ENCODE peak calls at places on chromosomes 6 and 20, in eight cellular contexts. I is mucosa of descending colon, D is sigmoid colon, B is GM10248, Y is glutamatergic neuron, N is nephron progenitor cell, W is HCT116, F is suprapubic skin. S is an unnamed sample.

GRCh38 chr6:2222275-2222842 is 23.0 kb downstream of the GMDS start:
- DNase-seq in I (no peak), D (no peak), B (no peak), Y (no peak), N (no peak), W (no peak), F (no peak), S (no peak)

GRCh38 chr6:137767931-137768690 is 98.9 kb upstream of the TNFAIP3 start:
- DNase-seq in I (no peak), D (no peak), B (peak), Y (no peak), N (no peak), W (no peak), F (no peak), S (no peak)

GRCh38 chr6:5095236-5095635 is 10.1 kb downstream of the PPP1R3G start:
- DNase-seq in I (no peak), D (no peak), B (peak), Y (no peak), N (no peak), W (no peak), F (no peak), S (no peak)

GRCh38 chr6:53862517-53863457 is 68.0 kb downstream of the LRRC1 start:
- DNase-seq in I (no peak), D (peak), B (no peak), Y (no peak), N (no peak), W (no peak), F (no peak), S (no peak)

GRCh38 chr20:15703171-15703911 is 869.9 kb downstream of the KIF16B start:
- DNase-seq in I (no peak), D (no peak), B (no peak), Y (no peak), N (no peak), W (no peak), F (no peak), S (no peak)

GRCh38 chr6:114100421-114100820 is 129.5 kb upstream of the HDAC2 start:
- DNase-seq in I (no peak), D (no peak), B (no peak), Y (no peak), N (no peak), W (no peak), F (no peak), S (no peak)

GRCh38 chr6:44176130-44176934 is 17.7 kb downstream of the CAPN11 start:
- DNase-seq in I (no peak), D (no peak), B (no peak), Y (no peak), N (no peak), W (no peak), F (no peak), S (no peak)

GRCh38 chr6:154382707-154383106 is 26.1 kb upstream of the IPCEF1 start:
- DNase-seq in I (no peak), D (no peak), B (no peak), Y (no peak), N (no peak), W (no peak), F (no peak), S (no peak)

GRCh38 chr6:151340206-151340978 is 51.0 kb downstream of the ZBTB2 start:
- DNase-seq in I (no peak), D (no peak), B (no peak), Y (no peak), N (no peak), W (no peak), F (no peak), S (no peak)

GRCh38 chr20:46108435-46108841 is 9.7 kb upstream of the CD40 start:
- DNase-seq in I (no peak), D (no peak), B (peak), Y (no peak), N (no peak), W (no peak), F (no peak), S (no peak)

DNA sequence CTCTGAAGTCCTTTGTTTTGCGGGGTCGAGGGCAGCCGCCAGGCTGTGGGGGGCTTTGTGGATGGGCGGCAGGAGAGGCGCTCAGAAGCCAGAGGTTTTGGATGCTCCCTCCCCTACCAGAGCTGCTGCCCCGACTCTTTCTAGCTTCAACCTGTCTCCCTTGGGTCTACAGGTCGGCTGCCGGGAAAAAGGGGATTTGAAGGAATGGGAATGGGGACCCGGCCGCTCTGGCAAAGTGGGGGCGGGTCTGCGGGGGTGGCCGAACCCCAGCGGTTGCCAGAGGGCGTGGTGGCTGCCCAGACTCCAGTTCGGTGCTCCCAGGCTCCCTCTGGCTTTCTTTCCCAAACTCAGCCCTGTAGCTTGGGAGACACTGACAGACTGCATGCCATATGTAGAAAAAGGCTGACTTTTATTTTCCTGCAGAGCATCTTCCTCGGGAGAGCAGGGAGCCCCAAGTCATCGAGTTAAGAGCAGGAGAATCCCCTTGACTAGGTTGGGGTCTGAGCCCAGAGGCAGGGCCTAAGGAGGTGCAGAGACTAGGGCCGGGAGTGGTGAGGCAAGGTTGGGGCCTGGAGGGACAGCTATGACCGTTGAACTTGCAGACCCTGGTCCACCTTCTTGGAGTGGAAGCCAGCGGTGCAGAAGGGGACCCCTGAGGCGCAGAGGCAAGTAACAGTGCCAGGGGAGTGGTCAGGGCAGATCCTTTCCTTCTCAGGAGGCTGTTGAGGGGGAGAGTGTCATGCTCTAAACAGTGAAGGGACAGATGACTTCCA is 1.4 kb upstream of the PPP1R18 start:
- DNase-seq in I (peak), D (peak), B (no peak), Y (no peak), N (no peak), W (no peak), F (no peak), S (no peak)
- TF ChIP-seq CTCF in I (no peak), D (peak), B (peak), Y (no peak), N (no peak), W (no peak), F (no peak), S (peak)

GRCh38 chr6:123316733-123317323 is 319.9 kb downstream of the TRDN start:
- DNase-seq in I (no peak), D (no peak), B (no peak), Y (no peak), N (no peak), W (no peak), F (no peak), S (no peak)
- TF ChIP-seq CTCF in I (no peak), D (peak), B (peak), Y (peak), N (peak), W (peak), F (no peak), S (peak)

DNA sequence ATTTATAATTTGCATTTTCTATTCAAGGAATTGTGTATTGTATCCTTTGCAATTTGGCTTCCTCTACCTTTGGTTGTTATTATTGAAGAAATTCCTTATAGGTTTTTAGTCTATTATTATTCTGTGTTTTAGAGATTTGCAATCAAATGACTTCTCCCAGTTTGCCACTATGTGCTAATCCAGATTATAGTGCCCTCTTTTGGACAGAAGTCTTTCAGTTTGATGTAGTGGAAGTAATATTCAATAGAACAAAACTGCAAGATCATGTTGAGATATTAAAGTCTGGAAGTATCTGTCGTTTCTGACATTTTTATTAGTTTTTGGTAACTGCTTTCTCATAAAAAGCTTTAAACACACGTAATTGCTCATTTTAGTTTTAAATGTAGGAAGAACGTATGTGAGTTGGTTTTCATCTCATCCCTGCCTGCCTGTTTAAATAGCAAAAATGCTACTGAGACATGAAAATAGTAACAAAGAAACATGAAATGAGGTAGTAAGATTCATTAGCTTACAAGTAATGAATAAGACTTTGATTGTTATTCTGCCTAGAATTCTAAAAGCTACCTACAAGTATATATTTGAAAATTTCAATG is 72.8 kb downstream of the RTN4IP1 start:
- DNase-seq in I (no peak), D (no peak), B (no peak), Y (no peak), N (no peak), W (no peak), F (no peak), S (no peak)
- TF ChIP-seq CTCF in I (no peak), D (no peak), B (peak), Y (no peak), N (no peak), W (peak), F (no peak), S (peak)

GRCh38 chr6:10415593-10416480 is 963 bp upstream of the TFAP2A start:
- DNase-seq in I (peak), D (no peak), B (no peak), Y (no peak), N (no peak), W (no peak), F (no peak), S (no peak)
- TF ChIP-seq CTCF in I (no peak), D (no peak), B (no peak), Y (no peak), N (no peak), W (no peak), F (no peak), S (no peak)

GRCh38 chr6:152356659-152357058 is 280.5 kb downstream of the SYNE1 start:
- DNase-seq in I (no peak), D (no peak), B (peak), Y (no peak), N (no peak), W (peak), F (no peak), S (no peak)
- TF ChIP-seq CTCF in I (no peak), D (no peak), B (peak), Y (no peak), N (peak), W (peak), F (no peak), S (peak)